ENCODE peak calls at places on chromosomes 6 and 20, in six cellular contexts. One of them, this sample, is unnamed.

GRCh38 chr20:40741507-40742106 is 52.6 kb upstream of the MAFB start:
- DNase-seq in HCT116: peak
- DNase-seq in PC-3: peak
- DNase-seq in IMR-90: peak
- DNase-seq in neuronal stem cell: peak
- DNase-seq in GM23248: peak
- DNase-seq in this sample: peak

GRCh38 chr6:81382852-81383251 is 369.6 kb downstream of the TENT5A start:
- DNase-seq in HCT116: no peak
- DNase-seq in PC-3: no peak
- DNase-seq in IMR-90: no peak
- DNase-seq in neuronal stem cell: no peak
- DNase-seq in GM23248: no peak
- DNase-seq in this sample: no peak

GRCh38 chr6:146770965-146771735 is 172.4 kb downstream of the ADGB start:
- DNase-seq in HCT116: no peak
- DNase-seq in PC-3: no peak
- DNase-seq in IMR-90: no peak
- DNase-seq in neuronal stem cell: no peak
- DNase-seq in GM23248: peak
- DNase-seq in this sample: no peak

GRCh38 chr6:122620428-122620827 is 10.2 kb downstream of the PKIB start:
- DNase-seq in HCT116: no peak
- DNase-seq in PC-3: no peak
- DNase-seq in IMR-90: no peak
- DNase-seq in neuronal stem cell: no peak
- DNase-seq in GM23248: no peak
- DNase-seq in this sample: no peak

GRCh38 chr6:36956111-36956820 is 1.7 kb downstream of the PI16 start:
- DNase-seq in HCT116: no peak
- DNase-seq in PC-3: peak
- DNase-seq in IMR-90: no peak
- DNase-seq in neuronal stem cell: no peak
- DNase-seq in GM23248: peak
- DNase-seq in this sample: peak

GRCh38 chr6:136582702-136583471 is 32.7 kb upstream of the MAP7 start:
- DNase-seq in HCT116: peak
- DNase-seq in PC-3: peak
- DNase-seq in IMR-90: peak
- DNase-seq in neuronal stem cell: no peak
- DNase-seq in GM23248: peak
- DNase-seq in this sample: no peak

GRCh38 chr6:126341126-126341525 is 1.2 kb downstream of the CENPW start:
- DNase-seq in HCT116: no peak
- DNase-seq in PC-3: no peak
- DNase-seq in IMR-90: no peak
- DNase-seq in neuronal stem cell: no peak
- DNase-seq in GM23248: peak
- DNase-seq in this sample: no peak

GRCh38 chr20:17684077-17684888 is 2.2 kb upstream of the RRBP1 start:
- DNase-seq in HCT116: no peak
- DNase-seq in PC-3: no peak
- DNase-seq in IMR-90: no peak
- DNase-seq in neuronal stem cell: no peak
- DNase-seq in GM23248: no peak
- DNase-seq in this sample: no peak

GRCh38 chr6:143097224-143097795 is 36.6 kb downstream of the AIG1 start:
- DNase-seq in HCT116: no peak
- DNase-seq in PC-3: peak
- DNase-seq in IMR-90: peak
- DNase-seq in neuronal stem cell: no peak
- DNase-seq in GM23248: no peak
- DNase-seq in this sample: no peak

GRCh38 chr6:113351183-113351834 is 505.8 kb upstream of the MARCKS start:
- DNase-seq in HCT116: no peak
- DNase-seq in PC-3: peak
- DNase-seq in IMR-90: peak
- DNase-seq in neuronal stem cell: no peak
- DNase-seq in GM23248: peak
- DNase-seq in this sample: no peak

GRCh38 chr6:149087898-149088297 is 229.6 kb upstream of the TAB2 start:
- DNase-seq in HCT116: no peak
- DNase-seq in PC-3: no peak
- DNase-seq in IMR-90: no peak
- DNase-seq in neuronal stem cell: no peak
- DNase-seq in GM23248: no peak
- DNase-seq in this sample: no peak

GRCh38 chr6:37587776-37588744 is 88.4 kb upstream of the CCDC167 start:
- DNase-seq in HCT116: no peak
- DNase-seq in PC-3: no peak
- DNase-seq in IMR-90: no peak
- DNase-seq in neuronal stem cell: no peak
- DNase-seq in GM23248: no peak
- DNase-seq in this sample: no peak

GRCh38 chr6:26234421-26235239 is 130.4 kb upstream of the BTN3A2 start:
- DNase-seq in HCT116: no peak
- DNase-seq in PC-3: peak
- DNase-seq in IMR-90: peak
- DNase-seq in neuronal stem cell: no peak
- DNase-seq in GM23248: peak
- DNase-seq in this sample: peak

GRCh38 chr6:113271437-113271836 is 585.7 kb upstream of the MARCKS start:
- DNase-seq in HCT116: no peak
- DNase-seq in PC-3: no peak
- DNase-seq in IMR-90: no peak
- DNase-seq in neuronal stem cell: no peak
- DNase-seq in GM23248: peak
- DNase-seq in this sample: no peak

GRCh38 chr6:116268589-116269293 is 11.0 kb downstream of the TSPYL1 start:
- DNase-seq in HCT116: peak
- DNase-seq in PC-3: peak
- DNase-seq in IMR-90: peak
- DNase-seq in neuronal stem cell: no peak
- DNase-seq in GM23248: peak
- DNase-seq in this sample: no peak

GRCh38 chr6:76026101-76026500 is 46.4 kb downstream of the IMPG1 start:
- DNase-seq in HCT116: no peak
- DNase-seq in PC-3: no peak
- DNase-seq in IMR-90: no peak
- DNase-seq in neuronal stem cell: peak
- DNase-seq in GM23248: no peak
- DNase-seq in this sample: peak

GRCh38 chr6:111892431-111892830 is 19.2 kb upstream of the FYN start:
- DNase-seq in HCT116: no peak
- DNase-seq in PC-3: no peak
- DNase-seq in IMR-90: no peak
- DNase-seq in neuronal stem cell: no peak
- DNase-seq in GM23248: no peak
- DNase-seq in this sample: no peak

GRCh38 chr6:6596529-6596928 is 8.0 kb downstream of the LY86 start:
- DNase-seq in HCT116: no peak
- DNase-seq in PC-3: no peak
- DNase-seq in IMR-90: no peak
- DNase-seq in neuronal stem cell: no peak
- DNase-seq in GM23248: no peak
- DNase-seq in this sample: peak

GRCh38 chr6:6597682-6598081 is 9.2 kb downstream of the LY86 start:
- DNase-seq in HCT116: no peak
- DNase-seq in PC-3: no peak
- DNase-seq in IMR-90: no peak
- DNase-seq in neuronal stem cell: no peak
- DNase-seq in GM23248: no peak
- DNase-seq in this sample: no peak

GRCh38 chr6:6595025-6595424 is 6.5 kb downstream of the LY86 start:
- DNase-seq in HCT116: no peak
- DNase-seq in PC-3: no peak
- DNase-seq in IMR-90: no peak
- DNase-seq in neuronal stem cell: no peak
- DNase-seq in GM23248: no peak
- DNase-seq in this sample: no peak

GRCh38 chr6:6595946-6596345 is 7.4 kb downstream of the LY86 start:
- DNase-seq in HCT116: no peak
- DNase-seq in PC-3: no peak
- DNase-seq in IMR-90: no peak
- DNase-seq in neuronal stem cell: no peak
- DNase-seq in GM23248: no peak
- DNase-seq in this sample: no peak

DNA sequence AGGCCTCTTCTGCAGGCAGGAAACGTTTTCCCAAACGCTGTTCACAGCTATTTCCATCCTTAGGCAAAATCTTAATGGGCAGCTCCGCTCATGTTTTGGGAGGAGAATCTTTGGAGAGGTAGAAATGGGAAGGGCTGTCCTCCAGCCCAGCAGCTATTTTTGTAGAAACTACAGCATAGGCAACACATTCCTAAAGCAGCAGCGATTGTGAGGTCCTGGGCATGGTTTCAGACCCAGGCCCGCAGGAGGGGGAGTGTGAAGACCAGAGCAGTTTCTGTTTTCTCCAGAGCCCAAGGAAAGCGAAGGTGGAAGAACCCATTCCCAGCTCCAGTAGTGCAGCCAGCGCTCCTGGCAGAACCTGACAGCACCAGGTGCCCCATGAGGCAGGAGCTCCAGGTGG is 8.4 kb downstream of the LY86 start:
- DNase-seq in HCT116: no peak
- DNase-seq in PC-3: no peak
- DNase-seq in IMR-90: no peak
- DNase-seq in neuronal stem cell: no peak
- DNase-seq in GM23248: no peak
- DNase-seq in this sample: no peak
- H3K27ac ChIP-seq in HCT116: no peak
- H3K27ac ChIP-seq in PC-3: no peak
- H3K27ac ChIP-seq in IMR-90: no peak
- H3K27ac ChIP-seq in neuronal stem cell: no peak
- H3K27ac ChIP-seq in GM23248: no peak
- H3K27ac ChIP-seq in this sample: no peak

GRCh38 chr6:42453027-42453648 is 1.4 kb upstream of the TRERF1 start:
- DNase-seq in HCT116: peak
- DNase-seq in PC-3: peak
- DNase-seq in IMR-90: peak
- DNase-seq in neuronal stem cell: peak
- DNase-seq in GM23248: peak
- DNase-seq in this sample: peak

GRCh38 chr6:42452171-42453026 is 673 bp upstream of the TRERF1 start:
- DNase-seq in HCT116: peak
- DNase-seq in PC-3: peak
- DNase-seq in IMR-90: peak
- DNase-seq in neuronal stem cell: peak
- DNase-seq in GM23248: peak
- DNase-seq in this sample: peak

GRCh38 chr6:42451595-42452170 is at the start of gene TRERF1:
- DNase-seq in HCT116: peak
- DNase-seq in PC-3: peak
- DNase-seq in IMR-90: peak
- DNase-seq in neuronal stem cell: peak
- DNase-seq in GM23248: peak
- DNase-seq in this sample: peak

GRCh38 chr6:42454428-42454791 is 2.7 kb upstream of the TRERF1 start:
- DNase-seq in HCT116: no peak
- DNase-seq in PC-3: no peak
- DNase-seq in IMR-90: no peak
- DNase-seq in neuronal stem cell: peak
- DNase-seq in GM23248: peak
- DNase-seq in this sample: peak

GRCh38 chr6:42453649-42454427 is 2.1 kb upstream of the TRERF1 start:
- DNase-seq in HCT116: no peak
- DNase-seq in PC-3: no peak
- DNase-seq in IMR-90: peak
- DNase-seq in neuronal stem cell: peak
- DNase-seq in GM23248: peak
- DNase-seq in this sample: peak
- H3K9ac ChIP-seq in HCT116: peak
- H3K9ac ChIP-seq in PC-3: peak
- H3K9ac ChIP-seq in IMR-90: peak
- H3K9ac ChIP-seq in neuronal stem cell: peak
- H3K9ac ChIP-seq in GM23248: peak
- H3K9ac ChIP-seq in this sample: peak

DNA sequence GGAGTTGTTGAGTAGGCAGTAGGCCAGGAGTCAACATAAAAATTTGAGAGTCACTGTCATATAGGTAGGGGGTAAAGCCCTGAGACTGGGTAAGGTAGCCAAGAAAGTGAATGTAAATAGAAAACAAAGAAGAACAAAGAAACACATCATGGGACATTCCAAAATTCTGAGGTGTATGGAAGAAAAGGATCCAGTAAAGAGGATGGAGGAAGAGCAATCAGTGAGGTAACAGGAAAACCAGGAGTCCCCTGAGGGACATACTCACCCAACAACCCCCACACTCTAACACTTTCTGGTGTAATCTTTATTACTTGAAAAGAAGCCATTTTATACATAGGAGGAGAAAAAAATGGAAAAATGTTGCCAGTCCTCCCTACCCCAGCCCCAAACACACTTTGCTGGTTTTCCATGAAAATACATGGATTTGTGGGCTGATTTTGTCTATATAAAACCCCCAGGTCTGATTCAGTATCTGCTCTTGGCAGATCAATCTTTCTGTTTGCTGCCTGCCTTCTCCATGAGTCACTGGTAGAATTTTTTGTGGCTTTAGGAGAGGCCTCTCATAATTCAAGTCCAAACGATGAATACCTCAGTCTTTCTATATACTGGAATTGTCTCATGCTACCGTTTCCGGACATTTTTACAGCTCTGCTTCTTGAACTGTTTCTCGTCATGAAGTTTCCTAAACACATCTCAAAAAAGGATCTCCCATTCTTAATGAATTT is 271.4 kb upstream of the MAN1A1 start:
- DNase-seq in HCT116: peak
- DNase-seq in PC-3: peak
- DNase-seq in IMR-90: peak
- DNase-seq in neuronal stem cell: no peak
- DNase-seq in GM23248: peak
- DNase-seq in this sample: no peak
- H3K27ac ChIP-seq in HCT116: no peak
- H3K27ac ChIP-seq in PC-3: peak
- H3K27ac ChIP-seq in IMR-90: no peak
- H3K27ac ChIP-seq in neuronal stem cell: no peak
- H3K27ac ChIP-seq in GM23248: peak
- H3K27ac ChIP-seq in this sample: no peak

DNA sequence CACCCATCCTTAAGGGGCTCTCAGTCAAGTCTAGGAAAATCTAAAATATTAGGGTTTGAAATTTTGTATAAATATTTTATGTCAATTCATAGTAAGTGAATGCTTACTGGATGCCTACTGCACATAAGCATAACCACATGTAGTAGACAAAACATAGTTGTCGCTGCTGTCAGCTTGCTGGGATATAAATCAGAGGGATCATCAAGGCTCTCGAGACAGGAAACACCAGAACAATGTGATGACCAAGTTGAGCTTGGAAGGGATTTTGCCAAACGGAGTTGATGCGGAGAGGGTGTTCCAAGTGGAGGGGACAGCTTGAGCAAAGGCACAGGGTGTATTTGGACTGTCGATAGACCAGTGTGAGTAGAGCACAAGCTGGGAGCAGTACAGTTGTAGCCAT is 105.8 kb upstream of the SUPT3H start:
- DNase-seq in HCT116: no peak
- DNase-seq in PC-3: no peak
- DNase-seq in IMR-90: peak
- DNase-seq in neuronal stem cell: no peak
- DNase-seq in GM23248: peak
- DNase-seq in this sample: no peak
- H3K9ac ChIP-seq in HCT116: no peak
- H3K9ac ChIP-seq in PC-3: no peak
- H3K9ac ChIP-seq in IMR-90: no peak
- H3K9ac ChIP-seq in neuronal stem cell: no peak
- H3K9ac ChIP-seq in GM23248: peak
- H3K9ac ChIP-seq in this sample: no peak

This sample was measured in endodermal cell.